ENCODE peak calls at places on chromosomes 12 and 14, in four cellular contexts. K is OCI-LY7, D is thoracic aorta, Q is lower lobe of right lung. W is an unnamed sample.

GRCh38 chr12:27333311-27334009 is 824 bp downstream of the BMAL2 start:
- DNase-seq in D (no peak), K (no peak), Q (peak), W (peak)

GRCh38 chr14:62739647-62740046 is 305.6 kb downstream of the KCNH5 start:
- DNase-seq in D (no peak), K (no peak), Q (no peak), W (no peak)

GRCh38 chr12:58896278-58896677 is 24.0 kb downstream of the LRIG3 start:
- DNase-seq in Q (no peak), D (no peak), K (no peak), W (no peak)

GRCh38 chr12:20376984-20377383 is 8.6 kb downstream of the PDE3A start:
- DNase-seq in K (peak), Q (no peak), D (no peak), W (no peak)

GRCh38 chr14:75156901-75157300 is 19.5 kb downstream of the TMED10 start:
- DNase-seq in D (no peak), K (no peak), Q (no peak), W (no peak)

GRCh38 chr12:18158774-18159557 is 69.0 kb upstream of the RERGL start:
- DNase-seq in Q (no peak), D (no peak), K (peak), W (no peak)

GRCh38 chr14:39232554-39233415 is 930 bp upstream of the MIA2 start:
- DNase-seq in K (no peak), Q (no peak), D (no peak), W (no peak)

GRCh38 chr12:124474709-124475108 is 92.7 kb downstream of the NCOR2 start:
- DNase-seq in Q (no peak), K (no peak), D (no peak), W (no peak)

GRCh38 chr12:68113644-68114043 is 45.9 kb downstream of the IFNG start:
- DNase-seq in D (no peak), Q (no peak), K (peak), W (no peak)

GRCh38 chr12:95642583-95642982 is 91.3 kb upstream of the USP44 start:
- DNase-seq in Q (no peak), D (no peak), K (no peak), W (no peak)

GRCh38 chr14:84340938-84341337 is 1189.0 kb upstream of the FLRT2 start:
- DNase-seq in Q (no peak), D (no peak), K (no peak), W (no peak)

GRCh38 chr12:113208041-113208934 is 13.0 kb upstream of the TPCN1 start:
- DNase-seq in K (peak), D (no peak), Q (no peak), W (no peak)

GRCh38 chr12:27652174-27652763 is 44.0 kb upstream of the REP15 start:
- DNase-seq in D (peak), K (peak), Q (no peak), W (peak)

GRCh38 chr12:84508943-84509342 is 403.7 kb downstream of the SLC6A15 start:
- DNase-seq in Q (no peak), K (no peak), D (no peak), W (no peak)

GRCh38 chr12:75556306-75556899 is 45.0 kb upstream of the KRR1 start:
- DNase-seq in K (no peak), Q (no peak), D (no peak), W (no peak)

GRCh38 chr14:48914921-48915320 is 671.3 kb downstream of the RPS29 start:
- DNase-seq in Q (no peak), D (no peak), K (no peak), W (no peak)

GRCh38 chr14:74922752-74923401 is at the start of gene RPS6KL1:
- DNase-seq in K (peak), Q (peak), D (peak), W (peak)

GRCh38 chr12:5556033-5556614 is 124.2 kb downstream of the NTF3 start:
- DNase-seq in D (no peak), Q (no peak), K (peak), W (no peak)

GRCh38 chr14:30143617-30144016 is 216.0 kb upstream of the PRKD1 start:
- DNase-seq in K (no peak), D (no peak), Q (no peak), W (no peak)

GRCh38 chr12:43551971-43552559 is at the start of gene ADAMTS20:
- DNase-seq in K (no peak), Q (no peak), D (no peak), W (no peak)

GRCh38 chr12:6847676-6848075 is 3.4 kb downstream of the CDCA3 start:
- DNase-seq in K (no peak), Q (no peak), D (no peak), W (no peak)

GRCh38 chr14:95533391-95533821 is 1.4 kb upstream of the GLRX5 start:
- DNase-seq in D (no peak), K (peak), Q (no peak), W (no peak)

GRCh38 chr14:96478119-96478518 is 24.1 kb upstream of the PAPOLA start:
- DNase-seq in Q (no peak), K (no peak), D (no peak), W (no peak)

GRCh38 chr12:77161944-77162343 is 96.6 kb upstream of the E2F7 start:
- DNase-seq in K (no peak), Q (no peak), D (no peak), W (no peak)

GRCh38 chr14:81927069-81927468 is 393.4 kb upstream of the SEL1L start:
- DNase-seq in K (no peak), D (no peak), Q (no peak), W (no peak)

GRCh38 chr12:52561880-52562449 is 9.0 kb upstream of the KRT71 start:
- DNase-seq in Q (no peak), D (no peak), K (no peak), W (no peak)
- TF ChIP-seq CTCF in Q (no peak), D (no peak), K (peak), W (no peak)

GRCh38 chr12:92129609-92130008 is 16.0 kb downstream of the BTG1 start:
- DNase-seq in D (no peak), K (no peak), Q (no peak), W (no peak)
- H3K27ac ChIP-seq in D (no peak), K (no peak), Q (no peak), W (no peak)

GRCh38 chr12:56221757-56222530 is at the start of gene RNF41:
- DNase-seq in D (peak), Q (peak), K (peak), W (peak)
- TF ChIP-seq CTCF in D (peak), Q (no peak), K (peak), W (no peak)

GRCh38 chr12:132739600-132740312 is 21.9 kb downstream of the ANKLE2 start:
- DNase-seq in K (no peak), D (no peak), Q (peak), W (no peak)

GRCh38 chr12:132736378-132736777 is 25.3 kb downstream of the ANKLE2 start:
- DNase-seq in D (no peak), Q (peak), K (no peak), W (no peak)

GRCh38 chr12:132735496-132735895 is 24.9 kb downstream of the PGAM5 start:
- DNase-seq in K (no peak), D (no peak), Q (peak), W (no peak)

GRCh38 chr12:132734206-132734605 is 23.6 kb downstream of the PGAM5 start:
- DNase-seq in D (no peak), Q (peak), K (no peak), W (no peak)

DNA sequence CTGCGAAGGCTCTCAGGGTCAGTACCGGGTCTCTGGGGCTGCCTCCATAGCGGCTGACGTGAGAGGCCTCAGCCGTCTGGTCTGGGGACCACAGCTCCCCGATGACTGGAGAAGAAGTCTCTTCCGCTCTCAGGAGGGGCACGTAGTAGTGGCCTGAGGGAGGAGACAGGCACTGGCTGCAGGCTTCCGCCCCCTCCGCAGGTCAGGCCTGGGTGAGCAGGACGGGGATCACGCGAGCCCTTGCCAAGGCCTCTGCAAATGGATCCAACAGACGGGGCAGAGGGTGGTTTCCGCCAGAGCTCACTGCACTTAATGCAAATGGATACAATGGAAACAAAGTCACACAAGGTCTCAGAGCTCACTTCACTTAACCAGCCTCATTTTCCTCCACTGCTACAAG is 24.7 kb downstream of the ANKLE2 start:
- DNase-seq in K (no peak), Q (peak), D (no peak), W (no peak)
- H3K27ac ChIP-seq in K (no peak), Q (no peak), D (no peak), W (no peak)

DNA sequence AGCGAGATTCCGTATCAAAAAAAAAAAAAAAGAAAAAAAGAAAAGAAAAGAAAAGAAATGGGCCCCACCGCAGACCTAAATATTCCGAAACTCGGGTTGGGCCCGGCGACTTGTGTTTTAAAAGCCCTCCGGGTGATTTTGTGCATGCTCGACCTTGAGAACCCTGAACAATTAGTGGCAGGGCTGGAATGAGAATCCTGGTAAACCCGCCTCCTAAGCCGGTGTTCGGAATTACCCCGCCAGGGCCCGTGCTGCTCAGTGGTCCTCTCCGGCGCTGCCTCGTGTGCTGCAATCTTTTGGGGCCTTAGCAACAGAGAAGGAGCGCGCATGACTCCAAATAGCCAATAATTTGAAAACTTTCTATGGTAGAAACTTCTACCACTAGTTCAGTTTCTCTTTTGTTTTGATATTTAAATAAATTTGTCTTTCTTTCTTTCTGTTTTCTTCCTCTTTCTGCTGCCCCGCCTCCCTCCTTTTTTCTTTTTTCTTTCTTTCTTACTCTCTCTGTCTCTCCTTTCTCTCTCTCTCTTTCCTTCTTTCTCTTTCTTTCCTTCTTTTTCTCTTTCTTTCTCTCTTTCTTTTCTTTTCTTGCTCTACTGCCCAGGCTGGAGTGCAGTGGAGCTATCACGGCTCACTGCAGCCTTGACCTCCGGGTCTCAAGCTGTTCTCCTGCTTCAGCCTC is 1.5 kb upstream of the GALNT6 start:
- DNase-seq in K (no peak), D (no peak), Q (no peak), W (no peak)
- TF ChIP-seq CTCF in K (no peak), D (no peak), Q (no peak), W (no peak)

GRCh38 chr12:53567961-53568360 is 58.2 kb downstream of the ATF7 start:
- DNase-seq in K (no peak), Q (no peak), D (no peak), W (no peak)

GRCh38 chr12:53572134-53572758 is 53.9 kb downstream of the ATF7 start:
- DNase-seq in K (no peak), D (no peak), Q (no peak), W (no peak)

GRCh38 chr12:53571295-53571694 is 54.9 kb downstream of the ATF7 start:
- DNase-seq in K (no peak), D (no peak), Q (no peak), W (no peak)

GRCh38 chr12:53568428-53569173 is 57.6 kb downstream of the ATF7 start:
- DNase-seq in K (no peak), Q (no peak), D (no peak), W (no peak)

GRCh38 chr12:53569174-53569557 is 57.0 kb downstream of the ATF7 start:
- DNase-seq in K (no peak), D (no peak), Q (no peak), W (no peak)
- H3K27ac ChIP-seq in K (no peak), D (no peak), Q (no peak), W (no peak)

DNA sequence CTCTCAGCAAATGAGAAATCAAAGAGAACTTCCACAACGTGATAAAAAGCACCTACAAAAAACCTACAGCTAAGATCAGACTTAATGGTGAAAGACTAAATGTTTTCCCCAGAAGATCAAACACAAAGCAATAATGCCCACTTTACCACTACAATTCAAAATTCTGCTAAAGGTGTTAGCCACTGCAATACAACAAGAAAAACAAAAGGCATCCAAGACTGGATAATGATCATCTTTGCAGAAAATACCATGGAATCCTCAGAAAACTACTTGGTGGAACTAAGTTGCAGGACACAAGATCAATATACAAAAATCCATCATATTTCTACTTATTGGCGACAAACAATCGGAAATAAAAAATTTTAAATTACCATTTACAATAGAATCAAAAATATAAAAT is 6.5 kb downstream of the DDX24 start:
- DNase-seq in K (no peak), Q (no peak), D (no peak), W (no peak)
- TF ChIP-seq CTCF in K (no peak), Q (no peak), D (no peak), W (no peak)

GRCh38 chr12:123263196-123263817 is 8.3 kb downstream of the CDK2AP1 start:
- DNase-seq in D (no peak), Q (peak), K (no peak), W (no peak)

GRCh38 chr12:123260081-123260480 is 11.6 kb downstream of the CDK2AP1 start:
- DNase-seq in K (no peak), Q (no peak), D (no peak), W (no peak)

GRCh38 chr12:123254853-123255446 is 16.7 kb downstream of the CDK2AP1 start:
- DNase-seq in Q (no peak), K (no peak), D (no peak), W (no peak)

GRCh38 chr12:123261196-123261595 is 10.5 kb downstream of the CDK2AP1 start:
- DNase-seq in K (no peak), Q (no peak), D (no peak), W (no peak)

DNA sequence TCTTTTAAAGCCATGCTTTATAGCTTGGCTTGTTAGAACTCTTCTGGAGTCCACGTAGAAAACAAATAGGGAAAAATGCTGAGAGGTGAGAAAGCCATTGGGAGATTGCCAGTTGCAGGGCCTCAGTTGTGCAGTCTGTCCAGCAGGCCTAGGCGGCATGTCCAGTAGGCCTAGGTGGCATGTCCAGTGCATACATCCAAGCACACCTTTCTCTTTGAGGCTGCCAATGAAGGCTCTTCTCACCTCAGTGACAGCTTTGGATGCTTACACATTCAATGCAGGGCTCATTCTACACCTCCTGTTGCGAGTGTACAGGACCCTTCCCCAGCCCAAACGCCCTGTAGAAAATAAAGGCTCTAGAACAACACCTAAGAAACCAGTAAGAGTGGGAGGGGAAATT is 13.1 kb downstream of the CDK2AP1 start:
- DNase-seq in D (no peak), K (no peak), Q (no peak), W (no peak)
- H3K27ac ChIP-seq in D (no peak), K (no peak), Q (no peak), W (no peak)

GRCh38 chr12:132214906-132215643 is 70.8 kb downstream of the NOC4L start:
- DNase-seq in K (no peak), Q (no peak), D (no peak), W (no peak)
- TF ChIP-seq CTCF in K (no peak), Q (no peak), D (no peak), W (no peak)